ENCODE peak calls at places on chromosomes 2 and 18, in eight cellular contexts. U is GM23248, D is GM23338, B is fibroblast of lung, G is DND-41, N is mesendoderm, W is hepatocyte, Y is A549. T is an unnamed sample. For H3K4me1, the result is how much of the 10 kb centered on the place peaks cover.

GRCh38 chr18:21682276-21683051 is 22.1 kb downstream of the ABHD3 start:
- DNase-seq in U (peak), D (peak), B (peak), G (no peak), N (no peak), W (peak), Y (no peak), T (peak)

GRCh38 chr2:231680284-231680991 is 27.9 kb upstream of the PTMA start:
- DNase-seq in U (peak), D (peak), B (no peak), G (no peak), N (peak), W (peak), Y (no peak), T (peak)

GRCh38 chr18:31301201-31301655 is 16.7 kb upstream of the DSG1 start:
- DNase-seq in U (no peak), D (peak), B (no peak), G (no peak), N (peak), W (peak), Y (peak), T (peak)

GRCh38 chr2:499726-500125 is 177.5 kb downstream of the TMEM18 start:
- DNase-seq in U (no peak), D (no peak), B (no peak), G (no peak), N (no peak), W (no peak), Y (no peak), T (no peak)

GRCh38 chr2:237434916-237435315 is 21.0 kb upstream of the COL6A3 start:
- DNase-seq in U (peak), D (no peak), B (no peak), G (peak), N (no peak), W (no peak), Y (no peak), T (no peak)

GRCh38 chr2:218648473-218649100 is 10.8 kb downstream of the ZNF142 start:
- DNase-seq in U (peak), D (peak), B (peak), G (peak), N (peak), W (peak), Y (peak), T (peak)

GRCh38 chr2:185502351-185502750 is 236.3 kb upstream of the FSIP2 start:
- DNase-seq in U (no peak), D (no peak), B (no peak), G (no peak), N (no peak), W (no peak), Y (no peak), T (no peak)

GRCh38 chr2:156333951-156334495 is 1.5 kb upstream of the NR4A2 start:
- DNase-seq in U (peak), D (peak), B (no peak), G (peak), N (peak), W (peak), Y (peak), T (peak)

GRCh38 chr2:199485732-199486335 is 28.1 kb upstream of the SATB2 start:
- DNase-seq in U (peak), D (peak), B (peak), G (peak), N (peak), W (peak), Y (peak), T (peak)

GRCh38 chr18:11149441-11150270 is at the start of gene PIEZO2:
- DNase-seq in U (peak), D (peak), B (peak), G (no peak), N (peak), W (peak), Y (peak), T (peak)

GRCh38 chr2:173999272-173999671 is 34.1 kb upstream of the SP3 start:
- DNase-seq in U (no peak), D (no peak), B (no peak), G (no peak), N (no peak), W (no peak), Y (no peak), T (no peak)

GRCh38 chr2:239943571-239943970 is 81.6 kb downstream of the NDUFA10 start:
- DNase-seq in U (no peak), D (no peak), B (no peak), G (no peak), N (no peak), W (no peak), Y (no peak), T (no peak)

GRCh38 chr2:164126960-164127359 is 391.2 kb upstream of the FIGN start:
- DNase-seq in U (peak), D (no peak), B (peak), G (no peak), N (peak), W (peak), Y (peak), T (no peak)

DNA sequence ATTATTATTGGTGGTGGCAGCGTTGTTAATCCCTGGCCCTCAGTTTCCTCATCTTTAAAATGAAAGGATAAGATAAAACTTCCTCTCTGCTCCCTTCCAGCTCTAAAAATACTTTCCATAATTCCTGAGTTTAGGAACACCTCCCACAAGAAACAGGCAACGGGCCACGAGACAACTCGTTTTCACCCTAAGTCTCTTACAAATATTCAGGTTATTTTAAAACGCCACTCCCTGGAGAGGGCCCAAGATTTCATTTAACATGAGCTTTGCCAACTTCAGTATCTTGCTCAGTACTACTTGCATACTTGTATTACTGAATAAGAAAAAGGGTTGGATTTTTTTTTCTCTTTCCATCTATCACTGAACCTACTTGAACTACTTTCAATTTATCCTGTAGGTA is 611.1 kb upstream of the FANCL start:
- DNase-seq in U (no peak), D (no peak), B (no peak), G (no peak), N (no peak), W (no peak), Y (no peak), T (no peak)
- H3K4me1 ChIP-seq in U (under half), D (under half), B (under half), G (under half), N (under half), W (under half), Y (under half), T (under half)

DNA sequence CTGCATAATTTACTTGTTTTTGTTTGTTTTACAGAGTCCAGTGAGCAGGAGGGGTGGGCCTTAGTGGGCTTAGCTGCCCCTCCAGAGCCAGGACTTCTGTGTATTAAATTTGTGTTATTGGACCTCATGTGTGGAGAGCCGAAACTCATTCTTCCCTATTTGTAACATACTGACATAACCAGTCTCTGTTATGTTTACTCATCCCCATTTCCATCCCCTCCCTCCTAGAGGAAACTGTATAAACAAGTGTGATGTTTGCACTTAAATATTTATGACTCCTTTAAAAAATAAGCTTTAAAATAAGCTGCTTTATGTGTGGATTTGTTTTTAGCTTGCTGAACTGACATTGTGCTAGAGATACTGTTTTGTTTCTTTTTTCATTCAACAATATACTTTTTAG is 13.8 kb downstream of the ZNF512 start:
- DNase-seq in U (peak), D (no peak), B (peak), G (no peak), N (no peak), W (no peak), Y (no peak), T (no peak)
- H3K27ac ChIP-seq in U (no peak), D (no peak), B (no peak), G (no peak), N (no peak), W (no peak), Y (no peak), T (no peak)

GRCh38 chr2:192218970-192219369 is 24.2 kb upstream of the TMEFF2 start:
- DNase-seq in U (no peak), D (no peak), B (no peak), G (no peak), N (no peak), W (no peak), Y (no peak), T (no peak)
- H3K4me2 ChIP-seq in U (no peak), D (no peak), B (no peak), G (no peak), N (no peak), W (no peak), Y (no peak), T (no peak)

DNA sequence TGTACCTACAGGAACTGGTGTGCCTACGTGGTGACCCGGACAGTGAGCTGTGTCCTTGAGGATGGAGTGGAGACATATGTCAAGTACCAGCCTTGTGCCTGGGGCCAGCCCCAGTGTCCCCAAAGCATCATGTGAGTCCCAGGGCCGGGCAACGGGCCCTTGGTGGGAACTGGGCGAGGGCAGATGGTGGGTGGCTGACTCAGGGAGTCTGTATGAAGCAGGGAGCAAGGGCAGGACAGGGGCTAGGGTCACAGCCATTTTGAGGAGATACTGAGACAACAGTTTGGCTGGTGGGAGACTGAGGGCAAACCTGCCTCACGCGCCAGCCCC is 1.7 kb downstream of the EMILIN1 start:
- DNase-seq in U (peak), D (no peak), B (no peak), G (no peak), N (no peak), W (no peak), Y (no peak), T (no peak)
- H3K4me1 ChIP-seq in U (under half), D (under half), B (under half), G (under half), N (under half), W (under half), Y (under half), T (under half)

GRCh38 chr18:74186661-74187060 is 38.3 kb downstream of the TIMM21 start:
- DNase-seq in U (no peak), D (no peak), B (no peak), G (no peak), N (no peak), W (no peak), Y (no peak), T (no peak)
- H3K27ac ChIP-seq in U (no peak), D (no peak), B (no peak), G (no peak), N (no peak), W (no peak), Y (no peak), T (no peak)

DNA sequence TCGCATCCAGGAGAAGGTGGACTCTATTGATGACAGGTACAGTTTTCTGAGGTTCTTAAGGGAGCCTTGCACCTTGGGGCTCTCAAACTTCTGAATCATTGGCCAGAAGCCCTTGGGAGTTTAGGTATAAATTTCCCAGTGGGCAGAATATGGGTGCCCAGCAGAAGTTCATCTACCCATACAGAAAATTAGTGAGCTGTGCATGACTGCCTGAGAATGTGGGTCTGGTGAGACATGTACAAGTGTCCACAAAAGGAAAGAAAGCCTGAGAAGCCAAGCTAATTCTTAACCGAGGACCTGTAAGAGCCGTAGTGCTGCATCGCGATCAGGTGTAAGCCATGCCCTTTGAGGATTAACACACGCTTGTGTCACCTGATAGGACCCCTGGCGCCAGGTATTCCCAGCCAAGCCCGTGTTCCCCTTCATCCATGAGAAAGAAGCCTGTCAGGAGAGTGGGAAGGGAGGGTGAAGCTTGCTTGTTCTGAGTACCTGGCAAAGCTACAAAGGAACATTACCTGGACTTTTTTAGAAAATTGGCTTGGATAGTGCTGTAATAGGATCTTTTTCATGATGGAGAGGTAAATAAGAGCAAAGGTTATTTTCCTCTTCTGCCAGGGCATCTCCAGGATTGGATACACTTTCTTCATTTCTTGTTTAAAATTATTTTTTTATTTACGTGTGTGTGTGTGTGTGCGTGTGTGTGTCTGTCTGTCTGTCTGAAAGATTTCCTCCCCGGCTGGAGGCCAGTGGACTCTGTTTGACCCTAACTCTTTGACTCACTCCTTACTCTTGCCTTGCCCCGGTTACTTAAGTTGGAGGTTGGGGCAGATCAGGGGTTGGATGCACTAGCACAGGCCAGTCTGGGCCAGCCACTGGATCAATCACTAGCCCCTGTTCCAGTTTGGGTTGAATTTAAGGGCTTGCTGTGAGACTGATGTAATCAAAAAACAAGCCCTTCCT is 90.4 kb upstream of the EML6 start:
- DNase-seq in U (peak), D (no peak), B (peak), G (no peak), N (no peak), W (no peak), Y (peak), T (no peak)
- H3K4me2 ChIP-seq in U (no peak), D (no peak), B (no peak), G (no peak), N (no peak), W (no peak), Y (peak), T (no peak)

GRCh38 chr2:170086751-170087150 is 91.2 kb upstream of the MYO3B start:
- DNase-seq in U (no peak), D (no peak), B (no peak), G (no peak), N (no peak), W (no peak), Y (no peak), T (no peak)
- H3K4me1 ChIP-seq in U (under half), D (half or more), B (under half), G (under half), N (under half), W (under half), Y (under half), T (under half)

DNA sequence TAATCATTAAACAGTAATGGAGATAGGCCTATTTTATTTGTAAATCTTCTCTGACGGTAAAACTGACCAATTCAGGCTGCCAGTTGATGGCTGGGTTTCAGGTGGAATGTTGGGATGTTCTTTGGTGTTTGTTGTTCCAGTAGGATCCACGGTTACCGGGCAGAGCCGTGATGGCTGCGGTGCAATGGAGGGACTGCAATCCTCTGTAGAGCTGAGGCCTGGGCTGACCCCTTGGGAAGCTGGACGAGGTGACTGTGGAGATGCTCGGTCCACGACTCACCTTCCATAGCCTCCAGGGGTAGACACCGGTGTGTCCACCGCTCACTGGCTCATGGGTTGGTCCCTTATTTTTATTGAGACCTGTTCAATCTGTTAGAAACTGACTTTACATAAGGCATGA is 42.5 kb downstream of the ZNF519 start:
- DNase-seq in U (peak), D (peak), B (no peak), G (no peak), N (peak), W (no peak), Y (no peak), T (no peak)
- H3K27ac ChIP-seq in U (no peak), D (no peak), B (no peak), G (no peak), N (no peak), W (no peak), Y (no peak), T (no peak)

GRCh38 chr2:8148260-8148880 is 533.5 kb upstream of the ID2 start:
- DNase-seq in U (peak), D (no peak), B (peak), G (no peak), N (peak), W (no peak), Y (peak), T (no peak)
- H3K4me2 ChIP-seq in U (peak), D (no peak), B (peak), G (no peak), N (no peak), W (no peak), Y (peak), T (no peak)

GRCh38 chr2:183782436-183782835 is 658.2 kb downstream of the NUP35 start:
- DNase-seq in U (no peak), D (no peak), B (no peak), G (no peak), N (no peak), W (no peak), Y (no peak), T (no peak)
- H3K4me1 ChIP-seq in U (under half), D (under half), B (under half), G (under half), N (under half), W (under half), Y (under half), T (under half)